ENCODE peak calls at places on chromosomes 3 and 15, in six cellular contexts. One of them, this sample, is unnamed.
A peak's percentile ranks its signal among the peaks of the same experiment; 100 is the strongest.

GRCh38 chr3:172272699-172273098 is 175.6 kb downstream of the GHSR start:
- DNase-seq in iris pigment epithelial cell: peak; percentile 85
- DNase-seq in testis: no peak
- DNase-seq in ACHN: no peak
- DNase-seq in non-pigmented ciliary epithelial cell: no peak
- DNase-seq in CD8-positive, alpha-beta memory T cell: no peak
- DNase-seq in this sample: no peak

GRCh38 chr3:168618827-168619226 is 523.1 kb upstream of the GOLIM4 start:
- DNase-seq in non-pigmented ciliary epithelial cell: no peak
- DNase-seq in testis: no peak
- DNase-seq in iris pigment epithelial cell: no peak
- DNase-seq in ACHN: no peak
- DNase-seq in CD8-positive, alpha-beta memory T cell: no peak
- DNase-seq in this sample: no peak

GRCh38 chr3:98766924-98767323 is 3.8 kb downstream of the ST3GAL6 start:
- DNase-seq in CD8-positive, alpha-beta memory T cell: no peak
- DNase-seq in non-pigmented ciliary epithelial cell: no peak
- DNase-seq in ACHN: no peak
- DNase-seq in testis: no peak
- DNase-seq in iris pigment epithelial cell: no peak
- DNase-seq in this sample: no peak

GRCh38 chr15:29568840-29569532 is 253.3 kb downstream of the TJP1 start:
- DNase-seq in CD8-positive, alpha-beta memory T cell: no peak
- DNase-seq in iris pigment epithelial cell: no peak
- DNase-seq in non-pigmented ciliary epithelial cell: peak; percentile 4
- DNase-seq in ACHN: peak; percentile 87
- DNase-seq in testis: peak; percentile 73
- DNase-seq in this sample: peak; percentile 65

GRCh38 chr15:33561407-33561806 is 250.6 kb downstream of the RYR3 start:
- DNase-seq in non-pigmented ciliary epithelial cell: no peak
- DNase-seq in CD8-positive, alpha-beta memory T cell: no peak
- DNase-seq in iris pigment epithelial cell: peak; percentile 1
- DNase-seq in ACHN: no peak
- DNase-seq in testis: no peak
- DNase-seq in this sample: no peak

GRCh38 chr3:76789262-76789661 is 250.6 kb upstream of the ROBO2 start:
- DNase-seq in CD8-positive, alpha-beta memory T cell: no peak
- DNase-seq in ACHN: no peak
- DNase-seq in non-pigmented ciliary epithelial cell: no peak
- DNase-seq in iris pigment epithelial cell: no peak
- DNase-seq in testis: no peak
- DNase-seq in this sample: no peak

GRCh38 chr15:40939909-40940801 is 11.0 kb downstream of the DLL4 start:
- DNase-seq in testis: no peak
- DNase-seq in iris pigment epithelial cell: no peak
- DNase-seq in ACHN: no peak
- DNase-seq in non-pigmented ciliary epithelial cell: no peak
- DNase-seq in CD8-positive, alpha-beta memory T cell: no peak
- DNase-seq in this sample: no peak

GRCh38 chr15:68113273-68113672 is 59.2 kb downstream of the PIAS1 start:
- DNase-seq in testis: no peak
- DNase-seq in CD8-positive, alpha-beta memory T cell: no peak
- DNase-seq in iris pigment epithelial cell: peak; percentile 51
- DNase-seq in ACHN: no peak
- DNase-seq in non-pigmented ciliary epithelial cell: no peak
- DNase-seq in this sample: no peak

GRCh38 chr15:43777293-43777819 is 590 bp upstream of the ELL3 start:
- DNase-seq in ACHN: peak; percentile 73
- DNase-seq in testis: peak; percentile 89
- DNase-seq in CD8-positive, alpha-beta memory T cell: peak; percentile 81
- DNase-seq in iris pigment epithelial cell: peak; percentile 76
- DNase-seq in non-pigmented ciliary epithelial cell: no peak
- DNase-seq in this sample: peak; percentile 86

GRCh38 chr3:142282503-142282902 is 57.1 kb upstream of the GK5 start:
- DNase-seq in iris pigment epithelial cell: no peak
- DNase-seq in ACHN: no peak
- DNase-seq in testis: no peak
- DNase-seq in non-pigmented ciliary epithelial cell: no peak
- DNase-seq in CD8-positive, alpha-beta memory T cell: no peak
- DNase-seq in this sample: no peak

GRCh38 chr3:50620420-50620819 is 3.5 kb downstream of the MAPKAPK3 start:
- DNase-seq in CD8-positive, alpha-beta memory T cell: no peak
- DNase-seq in testis: no peak
- DNase-seq in ACHN: no peak
- DNase-seq in non-pigmented ciliary epithelial cell: no peak
- DNase-seq in iris pigment epithelial cell: no peak
- DNase-seq in this sample: no peak

GRCh38 chr3:67940200-67940952 is 286.0 kb upstream of the SUCLG2 start:
- DNase-seq in testis: peak; percentile 21
- DNase-seq in CD8-positive, alpha-beta memory T cell: no peak
- DNase-seq in iris pigment epithelial cell: peak; percentile 53
- DNase-seq in ACHN: no peak
- DNase-seq in non-pigmented ciliary epithelial cell: no peak
- DNase-seq in this sample: peak; percentile 14

GRCh38 chr3:64651286-64651685 is 36.5 kb downstream of the ADAMTS9 start:
- DNase-seq in non-pigmented ciliary epithelial cell: no peak
- DNase-seq in testis: no peak
- DNase-seq in ACHN: no peak
- DNase-seq in CD8-positive, alpha-beta memory T cell: no peak
- DNase-seq in iris pigment epithelial cell: no peak
- DNase-seq in this sample: no peak

GRCh38 chr3:195154793-195155535 is 116.0 kb downstream of the XXYLT1 start:
- DNase-seq in ACHN: peak; percentile 14
- DNase-seq in testis: peak; percentile 84
- DNase-seq in CD8-positive, alpha-beta memory T cell: no peak
- DNase-seq in iris pigment epithelial cell: peak; percentile 98
- DNase-seq in non-pigmented ciliary epithelial cell: peak; percentile 91
- DNase-seq in this sample: no peak

This sample was measured in SK-MEL-5.